ENCODE peak calls at places on chromosomes 12 and 14, in five cellular contexts. X is mammary epithelial cell, Q is GM23248, A is HCT116, P is hepatocyte. E is an unnamed sample.

GRCh38 chr14:96091149-96091693 is 52.1 kb downstream of the C14orf132 start:
- DNase-seq in Q (no peak), X (no peak), A (no peak), P (no peak), E (no peak)

GRCh38 chr14:32197919-32198318 is 3.9 kb upstream of the RNU6-7 start:
- DNase-seq in Q (no peak), A (no peak), P (no peak), X (peak; percentile 61), E (peak; percentile 2)

GRCh38 chr14:95290769-95291440 is 28.8 kb downstream of the CLMN start:
- DNase-seq in P (peak; percentile 42), X (peak; percentile 79), A (no peak), Q (no peak), E (no peak)

GRCh38 chr14:89572566-89573398 is 155.7 kb upstream of the FOXN3 start:
- DNase-seq in X (no peak), A (no peak), Q (no peak), P (no peak), E (no peak)

GRCh38 chr14:76926521-76927251 is 100.5 kb downstream of the LRRC74A start:
- DNase-seq in X (no peak), P (peak; percentile 63), A (no peak), Q (peak; percentile 93), E (no peak)

GRCh38 chr12:16347391-16348298 is at the start of gene MGST1:
- DNase-seq in A (peak; percentile 57), P (peak; percentile 80), Q (peak; percentile 81), X (peak; percentile 71), E (peak; percentile 95)

GRCh38 chr12:8527250-8528130 is 13.2 kb downstream of the CLEC4E start:
- DNase-seq in Q (no peak), X (no peak), A (no peak), P (no peak), E (no peak)

GRCh38 chr14:50082784-50083466 is 33.4 kb downstream of the VCPKMT start:
- DNase-seq in P (no peak), X (peak; percentile 94), A (no peak), Q (no peak), E (no peak)

GRCh38 chr14:52080171-52080800 is 11.4 kb upstream of the NID2 start:
- DNase-seq in A (no peak), Q (peak; percentile 76), X (peak; percentile 85), P (no peak), E (peak; percentile 54)

GRCh38 chr12:39638840-39639239 is 19.2 kb upstream of the ABCD2 start:
- DNase-seq in P (no peak), Q (no peak), X (no peak), A (no peak), E (no peak)

GRCh38 chr12:89706551-89707348 is 1.9 kb downstream of the ATP2B1 start:
- DNase-seq in X (peak; percentile 62), A (no peak), Q (peak; percentile 73), P (peak; percentile 15), E (no peak)

GRCh38 chr14:74882103-74882920 is 596 bp downstream of the DLST start:
- DNase-seq in A (no peak), Q (peak; percentile 90), P (peak; percentile 65), X (peak; percentile 66), E (no peak)

GRCh38 chr14:93527076-93527692 is 96.4 kb downstream of the UNC79 start:
- DNase-seq in P (no peak), Q (peak; percentile 75), A (no peak), X (peak; percentile 60), E (no peak)

GRCh38 chr14:19851365-19851764 is 23.6 kb upstream of the OR4K2 start:
- DNase-seq in A (no peak), Q (peak; percentile 5), P (no peak), X (no peak), E (no peak)

GRCh38 chr12:49121047-49121696 is 10.0 kb downstream of the TUBA1B start:
- DNase-seq in Q (peak; percentile 81), A (peak; percentile 69), P (peak; percentile 76), X (peak; percentile 41), E (no peak)

GRCh38 chr14:34180428-34180827 is 229.6 kb upstream of the EGLN3 start:
- DNase-seq in X (no peak), Q (no peak), P (no peak), A (no peak), E (no peak)

GRCh38 chr12:104930388-104931326 is 27.4 kb downstream of the SLC41A2 start:
- DNase-seq in A (no peak), X (peak; percentile 77), Q (peak; percentile 83), P (no peak), E (no peak)

GRCh38 chr12:15691372-15691771 is 97.8 kb downstream of the EPS8 start:
- DNase-seq in X (no peak), A (no peak), Q (no peak), P (no peak), E (no peak)

GRCh38 chr12:69096669-69097364 is 142.6 kb upstream of the CPSF6 start:
- DNase-seq in X (peak; percentile 21), A (no peak), Q (peak; percentile 50), P (no peak), E (no peak)

GRCh38 chr12:109946505-109946904 is 46.4 kb downstream of the TCHP start:
- DNase-seq in A (no peak), X (no peak), P (no peak), Q (no peak), E (no peak)

DNA sequence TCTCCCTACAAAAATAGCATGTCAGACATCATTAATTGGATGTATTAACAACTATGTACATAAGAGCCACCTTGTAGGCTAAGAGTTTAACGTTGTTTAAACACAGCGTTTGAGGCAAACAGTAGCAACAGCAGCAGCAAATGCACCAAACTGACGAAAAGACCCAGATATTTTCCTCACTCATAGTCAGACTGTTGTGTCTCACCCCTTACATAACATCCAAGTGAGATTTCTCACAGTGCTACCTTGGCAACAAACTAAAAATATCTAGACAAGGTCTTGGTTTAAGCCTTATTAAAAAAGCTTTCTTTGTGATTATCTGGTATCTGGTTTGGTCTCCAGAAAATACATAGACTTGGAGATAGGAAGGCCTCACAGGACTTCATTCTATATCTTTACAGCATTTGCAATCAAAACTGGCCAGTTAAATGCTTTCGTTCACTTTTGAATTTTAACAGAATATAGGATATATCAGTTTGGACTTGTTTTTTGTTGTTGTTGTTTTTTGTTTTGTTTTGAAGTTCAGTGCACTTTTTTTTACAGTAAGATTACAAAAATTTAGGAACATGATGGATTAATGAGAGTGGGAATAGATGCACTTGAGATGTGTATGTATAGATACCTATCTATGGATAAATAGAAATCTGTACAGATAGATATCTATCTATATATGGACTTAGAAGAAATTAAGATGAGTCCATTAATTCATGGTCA is 4.1 kb downstream of the BHLHE41 start:
- DNase-seq in P (no peak), Q (peak; percentile 6), X (peak; percentile 61), A (no peak), E (no peak)
- TF ChIP-seq EZH2 in P (no peak), Q (no peak), X (no peak), A (no peak), E (no peak)

GRCh38 chr12:57626929-57627445 is 6.0 kb downstream of the B4GALNT1 start:
- DNase-seq in Q (no peak), P (no peak), X (no peak), A (no peak), E (no peak)

GRCh38 chr12:57624441-57625220 is 8.4 kb downstream of the B4GALNT1 start:
- DNase-seq in Q (no peak), P (no peak), X (no peak), A (no peak), E (no peak)

GRCh38 chr12:57623811-57624390 is 9.1 kb downstream of the B4GALNT1 start:
- DNase-seq in P (no peak), A (no peak), Q (no peak), X (no peak), E (no peak)

GRCh38 chr12:57626111-57626928 is 6.7 kb downstream of the B4GALNT1 start:
- DNase-seq in X (no peak), A (no peak), P (no peak), Q (no peak), E (no peak)

GRCh38 chr12:57625261-57626032 is 7.6 kb downstream of the B4GALNT1 start:
- DNase-seq in X (no peak), A (no peak), P (no peak), Q (no peak), E (no peak)
- H3K27me3 ChIP-seq in X (peaks cover 11% of the 10 kb centered on the region), A (peaks cover 4% of the 10 kb centered on the region), P (peaks cover 100% of the 10 kb centered on the region), Q (peaks cover 11% of the 10 kb centered on the region), E (peaks cover 39% of the 10 kb centered on the region)

DNA sequence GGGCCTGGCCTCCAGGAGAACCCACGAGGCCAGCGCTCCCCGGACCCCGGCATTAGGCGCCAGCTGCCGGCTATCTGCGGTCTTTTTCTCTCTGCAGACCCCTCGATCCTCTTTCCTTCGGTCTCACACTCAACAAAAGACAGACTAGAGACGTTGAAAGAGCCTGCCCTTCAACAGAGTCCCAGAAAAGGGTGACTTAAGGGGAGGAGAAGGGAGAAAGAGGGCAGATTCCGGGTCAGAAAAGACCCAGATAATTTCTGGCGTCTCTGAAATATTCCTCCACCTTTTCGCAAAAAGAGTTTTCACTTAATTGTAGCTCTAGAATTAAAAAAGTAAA is 3.3 kb upstream of the TBX3 start:
- DNase-seq in P (no peak), X (no peak), Q (no peak), A (no peak), E (no peak)
- TF ChIP-seq EZH2 in P (no peak), X (no peak), Q (no peak), A (no peak), E (no peak)

DNA sequence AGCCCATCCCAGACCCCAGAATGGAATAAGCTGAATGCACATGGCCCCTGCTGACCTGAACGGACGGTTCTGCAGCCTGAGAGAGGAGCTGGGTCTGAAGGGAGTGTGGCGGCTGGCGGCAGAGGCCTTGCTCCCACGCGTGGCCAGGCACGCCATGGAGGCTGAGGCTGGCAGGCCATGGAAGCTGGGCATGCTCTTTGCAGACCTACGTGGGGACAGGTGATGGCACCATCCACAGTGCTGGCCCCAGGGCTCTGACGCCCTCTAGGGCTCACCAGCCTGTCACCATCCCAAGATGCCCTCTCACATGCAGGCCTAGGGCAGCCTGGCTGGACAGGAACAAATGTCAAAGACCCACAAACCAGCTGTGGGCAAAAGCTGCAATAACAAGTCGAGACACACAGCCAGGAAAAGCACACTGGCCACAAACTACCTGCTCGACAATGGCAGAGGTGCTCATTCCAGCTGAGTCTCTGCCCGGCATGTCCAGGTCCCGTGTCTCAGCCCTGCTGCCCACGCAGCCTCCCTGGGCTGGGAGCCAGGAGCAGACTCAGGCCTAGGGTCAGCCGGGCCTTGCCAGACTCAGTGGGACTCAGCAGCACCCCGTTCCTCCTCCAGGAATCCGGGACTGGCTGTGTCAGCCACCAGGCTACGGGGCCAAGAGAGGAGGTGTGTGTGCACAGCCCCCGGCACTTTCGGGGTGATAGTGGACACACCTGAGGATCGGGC is 19.7 kb downstream of the BTBD6 start:
- DNase-seq in Q (no peak), P (no peak), X (peak; percentile 15), A (no peak), E (no peak)
- H3K27me3 ChIP-seq in Q (no peaks in the 10 kb centered on the region), P (no peaks in the 10 kb centered on the region), X (no peaks in the 10 kb centered on the region), A (no peaks in the 10 kb centered on the region), E (no peaks in the 10 kb centered on the region)

GRCh38 chr12:54019111-54019811 is 9.0 kb upstream of the HOXC6 start:
- DNase-seq in A (no peak), Q (peak; percentile 62), P (no peak), X (peak; percentile 28), E (no peak)

GRCh38 chr12:54021006-54021405 is 7.2 kb upstream of the HOXC6 start:
- DNase-seq in X (no peak), P (no peak), A (no peak), Q (peak; percentile 56), E (no peak)

GRCh38 chr12:54020587-54020969 is 7.7 kb upstream of the HOXC6 start:
- DNase-seq in X (no peak), A (no peak), P (no peak), Q (peak; percentile 50), E (no peak)

GRCh38 chr12:54018608-54018984 is 9.6 kb upstream of the HOXC6 start:
- DNase-seq in P (no peak), X (peak; percentile 54), Q (peak; percentile 76), A (no peak), E (no peak)

GRCh38 chr12:54019924-54020586 is 8.2 kb upstream of the HOXC6 start:
- DNase-seq in Q (peak; percentile 85), P (no peak), X (peak; percentile 17), A (no peak), E (no peak)
- TF ChIP-seq EZH2 in Q (no peak), P (peak; percentile 7), X (no peak), A (no peak), E (no peak)

E was measured in PC-9.